ENCODE peak calls at places on chromosomes 1 and 21, in ten cellular contexts. P, J, E, H, D, M, N, U, S and T are unnamed samples.

GRCh38 chr1:19643602-19644419 is at the start of gene NBL1:
- DNase-seq in S (peak), J (no peak), D (peak), H (peak), P (peak), N (peak), E (peak), M (peak), U (peak), T (no peak)

GRCh38 chr1:2394220-2394619 is 2.6 kb downstream of the RER1 start:
- DNase-seq in S (no peak), E (no peak), U (no peak), D (no peak), P (no peak), M (no peak), N (no peak), H (no peak), J (no peak), T (no peak)

GRCh38 chr21:46617267-46618051 is 12.6 kb upstream of the S100B start:
- DNase-seq in D (peak), E (no peak), S (no peak), J (no peak), H (no peak), N (peak), P (no peak), U (no peak), M (no peak), T (no peak)

GRCh38 chr1:27634166-27634981 is 611 bp downstream of the FGR start:
- DNase-seq in S (peak), M (peak), P (no peak), N (peak), U (no peak), H (peak), J (no peak), D (no peak), E (peak), T (no peak)

GRCh38 chr1:47487826-47488450 is 50.1 kb downstream of the FOXD2 start:
- DNase-seq in H (no peak), P (no peak), D (no peak), M (no peak), J (no peak), S (no peak), E (no peak), N (no peak), U (no peak), T (no peak)

GRCh38 chr1:89929467-89930063 is 65.3 kb upstream of the ZNF326 start:
- DNase-seq in U (no peak), D (no peak), J (no peak), P (no peak), S (no peak), N (no peak), E (no peak), H (no peak), M (no peak), T (no peak)

GRCh38 chr1:1199141-1199960 is 7.0 kb downstream of the TNFRSF18 start:
- DNase-seq in M (peak), N (no peak), H (peak), D (no peak), U (no peak), S (no peak), P (no peak), E (no peak), J (no peak), T (no peak)

GRCh38 chr1:182217967-182218366 is 156.5 kb upstream of the ZNF648 start:
- DNase-seq in J (no peak), U (no peak), D (no peak), M (no peak), P (no peak), H (no peak), E (no peak), S (no peak), N (no peak), T (no peak)

GRCh38 chr1:198892065-198892464 is 253.2 kb downstream of the PTPRC start:
- DNase-seq in N (peak), M (no peak), P (no peak), S (no peak), U (no peak), D (peak), J (no peak), E (no peak), H (no peak), T (no peak)

GRCh38 chr1:64857347-64857746 is 109.0 kb downstream of the JAK1 start:
- DNase-seq in M (no peak), S (no peak), N (no peak), E (no peak), J (no peak), P (no peak), D (no peak), U (no peak), H (no peak), T (no peak)
- H3K27ac ChIP-seq in M (no peak), S (no peak), N (no peak), E (peak), J (peak), P (no peak), D (no peak), U (no peak), H (no peak), T (peak)

DNA sequence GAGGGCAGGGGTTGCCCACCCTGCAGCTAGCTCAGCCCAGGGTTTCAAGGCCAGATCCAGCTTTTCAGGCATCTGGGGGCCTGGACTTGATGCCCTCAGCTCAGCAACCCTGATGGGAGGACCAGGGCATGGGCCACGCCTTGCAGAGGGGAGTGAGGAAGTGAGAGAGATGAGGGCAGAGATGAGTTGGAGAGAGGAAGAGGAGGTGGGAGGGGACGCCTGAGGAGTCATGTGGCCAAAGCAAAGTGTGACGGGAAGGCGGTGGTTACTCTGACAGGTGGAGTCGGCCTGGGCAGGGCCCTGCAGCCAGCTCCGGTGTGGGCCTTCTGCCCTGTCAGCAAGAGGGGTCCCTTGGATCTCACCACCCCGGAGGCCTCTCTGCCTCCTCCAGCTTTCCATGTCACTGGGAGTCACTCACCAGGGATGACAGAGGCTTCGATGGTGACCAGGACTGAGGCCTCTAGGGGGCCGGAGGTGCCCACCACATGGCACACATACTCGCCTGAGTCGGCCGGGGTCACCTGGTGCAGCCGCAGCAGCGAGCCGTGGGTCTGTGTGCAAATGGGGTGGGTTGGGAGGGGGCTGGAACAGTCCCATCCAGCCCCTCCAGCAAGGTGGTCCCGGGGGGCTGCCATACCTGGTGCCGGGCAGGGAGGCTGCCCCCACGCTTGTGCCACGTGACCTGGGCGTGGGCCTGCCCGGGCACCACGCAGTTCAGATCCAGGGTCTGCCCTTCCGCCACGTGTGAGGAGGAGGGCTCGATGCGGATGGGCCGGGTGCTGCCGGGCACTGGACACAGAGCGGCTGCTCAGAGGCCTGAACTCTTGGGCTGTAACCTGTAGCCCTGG is 40.4 kb downstream of the LDLRAD2 start:
- DNase-seq in H (peak), P (no peak), M (no peak), E (no peak), D (no peak), U (no peak), S (no peak), J (no peak), N (no peak), T (no peak)
- TF ChIP-seq POLR2A in H (no peak), P (no peak), M (no peak), E (no peak), D (no peak), U (no peak), S (no peak), J (no peak), N (peak), T (no peak)

GRCh38 chr1:115539061-115539460 is 102.7 kb upstream of the VANGL1 start:
- DNase-seq in S (no peak), N (no peak), H (no peak), E (peak), J (no peak), M (no peak), D (peak), P (no peak), U (no peak), T (no peak)

GRCh38 chr1:115534106-115534505 is 107.7 kb upstream of the VANGL1 start:
- DNase-seq in P (no peak), U (no peak), E (no peak), S (no peak), H (no peak), N (no peak), D (no peak), M (no peak), J (no peak), T (no peak)

GRCh38 chr1:115537415-115537814 is 104.4 kb upstream of the VANGL1 start:
- DNase-seq in M (no peak), S (no peak), J (no peak), H (no peak), P (no peak), E (no peak), D (no peak), U (no peak), N (no peak), T (no peak)

GRCh38 chr1:115538579-115538978 is 103.2 kb upstream of the VANGL1 start:
- DNase-seq in E (no peak), N (no peak), U (no peak), J (no peak), P (no peak), H (no peak), S (no peak), M (no peak), D (no peak), T (no peak)

DNA sequence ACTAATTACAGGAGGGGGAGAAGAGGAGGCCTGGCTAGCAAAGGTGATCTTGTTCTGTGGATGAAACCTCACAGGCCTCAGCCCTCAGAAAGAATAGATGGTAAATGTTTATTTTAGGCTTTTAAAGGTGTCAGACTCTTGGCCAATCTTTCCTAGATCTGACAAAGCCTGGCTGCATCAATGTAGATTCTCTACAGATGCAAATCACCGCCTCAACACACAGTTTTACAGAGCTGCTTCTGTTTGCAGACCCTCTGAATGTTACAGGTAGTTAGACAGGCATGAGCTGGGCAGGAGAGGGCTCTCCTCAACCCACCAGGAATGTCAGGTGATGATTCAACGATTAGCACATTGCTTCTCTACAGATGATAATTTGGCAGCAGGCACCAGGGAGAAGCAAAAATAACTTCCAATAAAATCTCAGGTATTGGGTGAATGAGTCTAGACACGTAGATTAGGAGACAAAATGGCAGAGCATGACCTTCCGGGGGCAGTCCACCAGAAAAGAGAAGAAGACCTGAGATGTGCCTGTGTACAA is 105.4 kb upstream of the VANGL1 start:
- DNase-seq in S (no peak), P (no peak), E (no peak), M (no peak), J (no peak), D (no peak), N (no peak), U (no peak), H (no peak), T (no peak)
- H3K27ac ChIP-seq in S (no peak), P (no peak), E (no peak), M (no peak), J (no peak), D (no peak), N (no peak), U (no peak), H (no peak), T (no peak)

DNA sequence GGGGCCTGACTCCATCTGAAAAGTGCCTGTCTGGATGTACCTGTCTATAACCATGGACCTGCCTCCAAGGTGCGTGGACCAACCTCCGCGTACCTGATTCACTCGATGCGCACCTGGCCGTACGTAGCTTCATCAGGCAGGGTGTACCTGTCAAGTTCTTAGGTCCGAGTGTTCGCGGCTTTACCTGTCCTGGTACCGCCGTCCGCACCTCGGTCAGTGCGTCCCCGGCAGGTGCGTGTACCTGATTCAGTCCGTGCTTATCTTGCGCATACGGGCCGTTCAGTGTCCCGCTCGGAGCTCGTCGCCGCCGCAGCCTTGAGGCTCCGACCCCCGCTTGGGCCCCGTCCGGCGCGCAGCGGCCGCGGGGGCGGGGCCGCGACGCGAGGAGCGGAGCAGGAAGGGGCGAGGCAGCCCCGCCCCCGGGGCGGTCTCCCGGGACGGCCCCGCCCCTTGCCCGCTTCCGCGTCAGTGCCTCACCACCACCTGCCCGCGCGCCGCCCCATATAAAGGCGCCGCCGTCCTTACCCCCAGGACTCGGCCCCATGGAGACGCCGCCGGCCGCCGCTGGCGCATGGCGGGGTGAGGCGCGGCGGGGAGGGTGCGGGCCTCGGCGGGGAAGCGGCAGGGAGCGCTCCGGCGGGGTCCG is at the start of gene ZC3H12A:
- DNase-seq in D (peak), H (peak), P (peak), M (peak), N (peak), E (peak), S (peak), U (peak), J (peak), T (peak)
- TF ChIP-seq POLR2A in D (peak), H (peak), P (peak), M (peak), N (peak), E (peak), S (no peak), U (peak), J (no peak), T (peak)

DNA sequence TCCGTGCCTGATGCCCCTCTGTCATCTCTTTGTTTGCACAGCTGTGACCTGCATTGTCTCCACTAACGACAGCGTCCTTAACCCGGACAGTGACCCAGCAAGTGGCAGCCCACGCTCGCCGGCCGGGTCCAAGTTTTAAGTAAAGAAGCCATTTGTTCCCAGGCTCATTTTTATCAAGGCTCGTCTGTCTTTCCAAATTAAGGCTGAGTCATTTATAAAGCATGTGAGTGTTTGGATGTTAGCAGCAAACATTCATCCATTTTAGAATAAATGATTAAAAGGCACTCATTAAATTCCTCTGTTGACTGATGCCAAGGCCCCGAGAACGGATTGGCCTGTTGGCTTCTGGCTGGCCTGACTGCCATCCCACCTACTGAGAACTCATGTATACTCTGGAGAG is 514.5 kb downstream of the NPHP4 start:
- DNase-seq in U (no peak), H (no peak), N (no peak), J (no peak), M (no peak), D (no peak), S (no peak), P (no peak), E (no peak), T (no peak)
- H3K27ac ChIP-seq in U (no peak), H (no peak), N (no peak), J (no peak), M (no peak), D (no peak), S (no peak), P (peak), E (no peak), T (no peak)

GRCh38 chr1:206438554-206438953 is 31.7 kb upstream of the IKBKE start:
- DNase-seq in N (no peak), U (no peak), P (no peak), S (no peak), M (no peak), H (no peak), D (no peak), J (no peak), E (no peak), T (no peak)
- TF ChIP-seq POLR2A in N (no peak), U (no peak), P (no peak), S (no peak), M (no peak), H (no peak), D (no peak), J (no peak), E (no peak), T (no peak)